ENCODE peak calls at places on chromosome 9, in four cellular contexts. B is prostate gland, W is IMR-90, U is PC-9. F is an unnamed sample.
A peak's percentile ranks its signal among the peaks of the same experiment; 100 is the strongest.

GRCh38 chr9:38315085-38315595 is 77.4 kb upstream of the ALDH1B1 start:
- DNase-seq in B (no peak), W (no peak), U (no peak), F (no peak)

GRCh38 chr9:36151306-36152210 is 15.0 kb downstream of the GLIPR2 start:
- DNase-seq in B (no peak), W (peak; percentile 64), U (no peak), F (peak; percentile 52)

GRCh38 chr9:89754223-89754622 is 149.4 kb downstream of the GADD45G start:
- DNase-seq in B (no peak), W (no peak), U (no peak), F (no peak)

GRCh38 chr9:94860678-94861588 is 134.4 kb downstream of the AOPEP start:
- DNase-seq in B (no peak), W (peak; percentile 89), U (peak; percentile 81), F (no peak)

GRCh38 chr9:134872482-134873231 is 8.0 kb upstream of the FCN2 start:
- DNase-seq in B (no peak), W (no peak), U (no peak), F (no peak)

GRCh38 chr9:130023147-130023787 is 19.7 kb downstream of the FNBP1 start:
- DNase-seq in B (no peak), W (no peak), U (peak; percentile 94), F (peak; percentile 27)

GRCh38 chr9:99039388-99040182 is 65.3 kb upstream of the TGFBR1 start:
- DNase-seq in B (no peak), W (peak; percentile 51), U (no peak), F (peak; percentile 29)

GRCh38 chr9:92725726-92726125 is 38.9 kb downstream of the BICD2 start:
- DNase-seq in B (no peak), W (no peak), U (no peak), F (no peak)

GRCh38 chr9:5582835-5583195 is 46.1 kb upstream of the RIC1 start:
- DNase-seq in B (no peak), W (peak; percentile 89), U (no peak), F (peak; percentile 57)

GRCh38 chr9:4667681-4668080 is 1.4 kb upstream of the SPATA6L start:
- DNase-seq in B (no peak), W (no peak), U (no peak), F (no peak)

GRCh38 chr9:21590058-21590996 is 108.2 kb upstream of the IFNE start:
- DNase-seq in B (no peak), W (peak; percentile 48), U (no peak), F (peak; percentile 42)

GRCh38 chr9:74777136-74777879 is 110.4 kb downstream of the TRPM6 start:
- DNase-seq in B (peak; percentile 49), W (peak; percentile 54), U (peak; percentile 52), F (peak; percentile 31)

GRCh38 chr9:133948571-133949485 is 43.3 kb downstream of the VAV2 start:
- DNase-seq in B (no peak), W (peak; percentile 17), U (no peak), F (peak; percentile 10)

GRCh38 chr9:89106224-89106851 is 72.3 kb downstream of the SHC3 start:
- DNase-seq in B (no peak), W (no peak), U (no peak), F (no peak)

GRCh38 chr9:11275158-11275695 is 662.4 kb upstream of the PTPRD start:
- DNase-seq in B (no peak), W (no peak), U (no peak), F (peak; percentile 84)

GRCh38 chr9:111052831-111053230 is 14.6 kb upstream of the LPAR1 start:
- DNase-seq in B (no peak), W (peak; percentile 75), U (no peak), F (peak; percentile 82)

GRCh38 chr9:92426501-92426900 is 2.2 kb upstream of the OMD start:
- DNase-seq in B (no peak), W (no peak), U (no peak), F (no peak)

GRCh38 chr9:125393426-125393825 is 131.8 kb downstream of the GAPVD1 start:
- DNase-seq in B (no peak), W (peak; percentile 71), U (no peak), F (peak; percentile 67)

GRCh38 chr9:70988551-70988950 is 132.9 kb downstream of the TRPM3 start:
- DNase-seq in B (no peak), W (no peak), U (no peak), F (no peak)

GRCh38 chr9:114338187-114338586 is 8.5 kb downstream of the ORM2 start:
- DNase-seq in B (no peak), W (no peak), U (no peak), F (no peak)

GRCh38 chr9:72872718-72873117 is 80.1 kb downstream of the ALDH1A1 start:
- DNase-seq in B (no peak), W (no peak), U (no peak), F (no peak)

DNA sequence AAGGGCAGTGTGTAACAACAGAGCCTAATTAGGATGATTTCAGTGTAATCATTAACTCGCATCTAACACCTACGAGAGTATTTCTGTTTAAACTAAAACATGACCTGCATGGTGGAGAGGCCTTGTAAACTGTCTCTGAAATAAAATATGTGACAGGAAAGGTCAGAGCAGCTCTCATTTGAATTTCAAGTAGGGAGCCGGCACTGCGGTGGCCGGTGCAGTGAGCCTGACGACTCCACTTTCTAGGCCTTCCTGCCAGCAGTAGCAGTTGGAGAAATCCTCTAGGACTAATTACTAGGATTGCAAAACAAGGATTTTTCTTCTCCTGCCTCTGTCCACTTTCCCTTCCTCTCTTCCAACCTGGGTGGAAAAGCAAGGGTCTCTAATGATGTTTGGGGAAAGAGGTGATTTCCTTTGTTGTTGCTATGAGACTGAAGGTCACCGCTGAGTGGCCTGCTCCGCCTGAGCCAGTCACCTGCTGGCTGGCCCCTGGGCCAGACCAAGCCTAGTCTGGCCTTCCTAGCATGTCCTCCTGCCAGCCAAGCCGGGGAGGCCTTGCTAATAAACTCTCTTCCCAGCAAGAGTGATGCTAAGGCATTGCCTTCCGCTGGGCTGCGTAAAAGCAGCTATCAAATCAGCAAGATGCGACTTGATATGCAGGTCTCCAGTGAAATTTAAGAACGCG is 245.7 kb downstream of the PSAT1 start:
- DNase-seq in B (no peak), W (no peak), U (no peak), F (no peak)
- H3K4me3 ChIP-seq in B (no peak overlapping the region), W (no peak overlapping the region), U (no peak overlapping the region), F (no peak overlapping the region)

GRCh38 chr9:16258191-16258590 is 612.3 kb downstream of the BNC2 start:
- DNase-seq in B (no peak), W (no peak), U (no peak), F (no peak)

GRCh38 chr9:16255217-16255616 is 615.3 kb downstream of the BNC2 start:
- DNase-seq in B (no peak), W (no peak), U (no peak), F (no peak)

GRCh38 chr9:16254674-16255073 is 615.8 kb downstream of the BNC2 start:
- DNase-seq in B (no peak), W (no peak), U (no peak), F (no peak)

GRCh38 chr9:16258708-16259107 is 611.8 kb downstream of the BNC2 start:
- DNase-seq in B (no peak), W (no peak), U (no peak), F (no peak)

GRCh38 chr9:16257604-16258003 is 612.9 kb downstream of the BNC2 start:
- DNase-seq in B (no peak), W (no peak), U (no peak), F (peak; percentile 8)
- TF ChIP-seq CTCF in B (peak; percentile 34), W (peak; percentile 56), U (peak; percentile 48), F (peak; percentile 65)

GRCh38 chr9:128033609-128034008 is 33.5 kb downstream of the NAIF1 start:
- DNase-seq in B (no peak), W (no peak), U (no peak), F (no peak)
- H3K27me3 ChIP-seq in B (no peaks in the 10 kb centered on the region), W (no peaks in the 10 kb centered on the region), U (no peaks in the 10 kb centered on the region), F (no peaks in the 10 kb centered on the region)

GRCh38 chr9:16278420-16278999 is 592.0 kb downstream of the BNC2 start:
- DNase-seq in B (no peak), W (no peak), U (no peak), F (no peak)
- H3K4me3 ChIP-seq in B (no peak overlapping the region), W (no peak overlapping the region), U (no peak overlapping the region), F (no peak overlapping the region)